ENCODE peak calls at places on chromosome 21, in four cellular contexts. W is caudate nucleus, G is iris pigment epithelial cell, L is fibroblast of the aortic adventitia. Z is an unnamed sample.

GRCh38 chr21:44089001-44089911 is 17.9 kb upstream of the PWP2 start:
- DNase-seq in W (no peak), L (no peak), G (no peak), Z (no peak)

GRCh38 chr21:44285547-44285992 is at the start of gene AIRE:
- DNase-seq in W (no peak), G (no peak), L (no peak), Z (no peak)

GRCh38 chr21:36994501-36995189 is 11.9 kb upstream of the RIPPLY3 start:
- DNase-seq in G (peak), W (no peak), L (no peak), Z (no peak)

GRCh38 chr21:33998402-33998801 is 75.0 kb upstream of the MRPS6 start:
- DNase-seq in G (peak), W (no peak), L (no peak), Z (no peak)

GRCh38 chr21:22476214-22476613 is 1478.0 kb downstream of the NCAM2 start:
- DNase-seq in W (no peak), L (no peak), G (no peak), Z (no peak)

GRCh38 chr21:24693779-24694178 is 913.5 kb downstream of the MRPL39 start:
- DNase-seq in G (no peak), W (no peak), L (no peak), Z (no peak)

GRCh38 chr21:35011681-35012080 is 37.4 kb downstream of the RUNX1 start:
- DNase-seq in G (peak), W (no peak), L (peak), Z (no peak)

GRCh38 chr21:45297869-45298268 is 10.2 kb upstream of the POFUT2 start:
- DNase-seq in L (no peak), W (no peak), G (no peak), Z (no peak)

GRCh38 chr21:44509539-44509938 is 30.5 kb downstream of the KRTAP10-1 start:
- DNase-seq in L (no peak), G (no peak), W (no peak), Z (no peak)

GRCh38 chr21:15732290-15732995 is 2.7 kb downstream of the USP25 start:
- DNase-seq in W (no peak), G (peak), L (peak), Z (no peak)

GRCh38 chr21:17002628-17003027 is 510.2 kb upstream of the CXADR start:
- DNase-seq in L (peak), G (no peak), W (no peak), Z (no peak)

GRCh38 chr21:44911066-44911383 is 9.7 kb downstream of the ITGB2 start:
- DNase-seq in L (no peak), G (no peak), W (no peak), Z (no peak)

GRCh38 chr21:28731700-28732321 is 260.9 kb downstream of the LTN1 start:
- DNase-seq in W (no peak), G (no peak), L (no peak), Z (no peak)

GRCh38 chr21:17053321-17053720 is 459.5 kb upstream of the CXADR start:
- DNase-seq in G (no peak), L (no peak), W (no peak), Z (no peak)

GRCh38 chr21:29064850-29065481 is 8.5 kb downstream of the CCT8 start:
- DNase-seq in W (no peak), L (no peak), G (no peak), Z (no peak)

GRCh38 chr21:25967566-25968438 is 202.8 kb downstream of the APP start:
- DNase-seq in L (peak), G (peak), W (no peak), Z (no peak)

GRCh38 chr21:17441370-17441769 is 71.5 kb upstream of the CXADR start:
- DNase-seq in G (peak), W (no peak), L (no peak), Z (no peak)

GRCh38 chr21:39518055-39518844 is 66.5 kb downstream of the SH3BGR start:
- DNase-seq in W (no peak), G (peak), L (peak), Z (peak)

GRCh38 chr21:45257673-45258341 is 29.9 kb downstream of the POFUT2 start:
- DNase-seq in L (no peak), W (no peak), G (no peak), Z (no peak)

GRCh38 chr21:20661745-20662470 is 336.3 kb upstream of the NCAM2 start:
- DNase-seq in W (no peak), G (no peak), L (no peak), Z (peak)

GRCh38 chr21:43754948-43755781 is 20.9 kb downstream of the CSTB start:
- DNase-seq in W (no peak), L (no peak), G (no peak), Z (no peak)